ENCODE peak calls at places on chromosomes 16 and 17, in six cellular contexts. One of them, this sample, is unnamed.

GRCh38 chr16:22938647-22939046 is 124.7 kb downstream of the HS3ST2 start:
- DNase-seq in HEK293T: no peak
- DNase-seq in T-helper 2 cell: no peak
- DNase-seq in neuronal stem cell: no peak
- DNase-seq in C1 segment of cervical spinal cord: no peak
- DNase-seq in adrenal gland: no peak
- DNase-seq in this sample: no peak

GRCh38 chr16:88285514-88285822 is 97.3 kb upstream of the ZNF469 start:
- DNase-seq in HEK293T: no peak
- DNase-seq in adrenal gland: no peak
- DNase-seq in neuronal stem cell: no peak
- DNase-seq in C1 segment of cervical spinal cord: no peak
- DNase-seq in T-helper 2 cell: no peak
- DNase-seq in this sample: no peak

GRCh38 chr17:70483624-70484023 is 314.3 kb downstream of the KCNJ2 start:
- DNase-seq in neuronal stem cell: no peak
- DNase-seq in C1 segment of cervical spinal cord: no peak
- DNase-seq in HEK293T: no peak
- DNase-seq in T-helper 2 cell: no peak
- DNase-seq in adrenal gland: no peak
- DNase-seq in this sample: no peak

GRCh38 chr16:89473136-89473712 is 17.1 kb downstream of the ANKRD11 start:
- DNase-seq in adrenal gland: no peak
- DNase-seq in neuronal stem cell: no peak
- DNase-seq in HEK293T: no peak
- DNase-seq in C1 segment of cervical spinal cord: no peak
- DNase-seq in T-helper 2 cell: no peak
- DNase-seq in this sample: no peak

GRCh38 chr16:85220125-85220839 is 108.0 kb upstream of the CIBAR2 start:
- DNase-seq in neuronal stem cell: no peak
- DNase-seq in HEK293T: peak
- DNase-seq in adrenal gland: peak
- DNase-seq in C1 segment of cervical spinal cord: peak
- DNase-seq in T-helper 2 cell: no peak
- DNase-seq in this sample: peak

GRCh38 chr17:1730345-1731193 is 6.1 kb downstream of the WDR81 start:
- DNase-seq in adrenal gland: peak
- DNase-seq in T-helper 2 cell: no peak
- DNase-seq in C1 segment of cervical spinal cord: peak
- DNase-seq in HEK293T: no peak
- DNase-seq in neuronal stem cell: no peak
- DNase-seq in this sample: peak

GRCh38 chr17:48816774-48817590 is at the start of gene TTLL6:
- DNase-seq in adrenal gland: peak
- DNase-seq in HEK293T: peak
- DNase-seq in C1 segment of cervical spinal cord: peak
- DNase-seq in T-helper 2 cell: peak
- DNase-seq in neuronal stem cell: peak
- DNase-seq in this sample: peak

GRCh38 chr17:39813631-39814030 is 50.5 kb downstream of the IKZF3 start:
- DNase-seq in HEK293T: no peak
- DNase-seq in adrenal gland: no peak
- DNase-seq in C1 segment of cervical spinal cord: no peak
- DNase-seq in neuronal stem cell: no peak
- DNase-seq in T-helper 2 cell: peak
- DNase-seq in this sample: no peak

GRCh38 chr17:81244358-81245023 is 5.4 kb downstream of the NDUFAF8 start:
- DNase-seq in T-helper 2 cell: no peak
- DNase-seq in C1 segment of cervical spinal cord: no peak
- DNase-seq in adrenal gland: no peak
- DNase-seq in HEK293T: no peak
- DNase-seq in neuronal stem cell: no peak
- DNase-seq in this sample: peak

GRCh38 chr17:41457656-41458055 is 9.5 kb downstream of the KRT32 start:
- DNase-seq in adrenal gland: no peak
- DNase-seq in C1 segment of cervical spinal cord: no peak
- DNase-seq in T-helper 2 cell: no peak
- DNase-seq in neuronal stem cell: no peak
- DNase-seq in HEK293T: no peak
- DNase-seq in this sample: no peak

GRCh38 chr17:65498831-65499230 is 62.6 kb downstream of the AXIN2 start:
- DNase-seq in HEK293T: no peak
- DNase-seq in neuronal stem cell: no peak
- DNase-seq in adrenal gland: no peak
- DNase-seq in T-helper 2 cell: no peak
- DNase-seq in C1 segment of cervical spinal cord: peak
- DNase-seq in this sample: no peak

GRCh38 chr17:74778960-74779359 is 2.8 kb upstream of the NAT9 start:
- DNase-seq in neuronal stem cell: no peak
- DNase-seq in adrenal gland: no peak
- DNase-seq in T-helper 2 cell: no peak
- DNase-seq in HEK293T: no peak
- DNase-seq in C1 segment of cervical spinal cord: no peak
- DNase-seq in this sample: no peak

GRCh38 chr17:80146121-80147034 is 550 bp downstream of the EIF4A3 start:
- DNase-seq in HEK293T: no peak
- DNase-seq in C1 segment of cervical spinal cord: peak
- DNase-seq in T-helper 2 cell: peak
- DNase-seq in neuronal stem cell: peak
- DNase-seq in adrenal gland: no peak
- DNase-seq in this sample: no peak

GRCh38 chr16:50079741-50080140 is 14.0 kb downstream of the HEATR3 start:
- DNase-seq in HEK293T: no peak
- DNase-seq in adrenal gland: no peak
- DNase-seq in C1 segment of cervical spinal cord: no peak
- DNase-seq in T-helper 2 cell: no peak
- DNase-seq in neuronal stem cell: no peak
- DNase-seq in this sample: no peak

GRCh38 chr17:29289852-29290251 is 4.1 kb downstream of the NUFIP2 start:
- DNase-seq in HEK293T: no peak
- DNase-seq in T-helper 2 cell: no peak
- DNase-seq in C1 segment of cervical spinal cord: no peak
- DNase-seq in adrenal gland: no peak
- DNase-seq in neuronal stem cell: no peak
- DNase-seq in this sample: no peak

GRCh38 chr17:68455756-68456528 is 1.4 kb downstream of the WIPI1 start:
- DNase-seq in neuronal stem cell: no peak
- DNase-seq in T-helper 2 cell: no peak
- DNase-seq in adrenal gland: no peak
- DNase-seq in C1 segment of cervical spinal cord: no peak
- DNase-seq in HEK293T: no peak
- DNase-seq in this sample: no peak

GRCh38 chr16:88595921-88596320 is 25.7 kb downstream of the ZC3H18 start:
- DNase-seq in neuronal stem cell: no peak
- DNase-seq in adrenal gland: no peak
- DNase-seq in T-helper 2 cell: no peak
- DNase-seq in HEK293T: no peak
- DNase-seq in C1 segment of cervical spinal cord: peak
- DNase-seq in this sample: no peak

GRCh38 chr17:48123776-48124388 is 16.3 kb downstream of the SNX11 start:
- DNase-seq in C1 segment of cervical spinal cord: no peak
- DNase-seq in HEK293T: no peak
- DNase-seq in T-helper 2 cell: peak
- DNase-seq in adrenal gland: no peak
- DNase-seq in neuronal stem cell: no peak
- DNase-seq in this sample: no peak

GRCh38 chr17:21464611-21465021 is 88.5 kb downstream of the KCNJ12 start:
- DNase-seq in HEK293T: no peak
- DNase-seq in adrenal gland: no peak
- DNase-seq in T-helper 2 cell: no peak
- DNase-seq in C1 segment of cervical spinal cord: no peak
- DNase-seq in neuronal stem cell: no peak
- DNase-seq in this sample: no peak

GRCh38 chr16:25988882-25989281 is 297.1 kb downstream of the HS3ST4 start:
- DNase-seq in T-helper 2 cell: no peak
- DNase-seq in adrenal gland: no peak
- DNase-seq in neuronal stem cell: no peak
- DNase-seq in C1 segment of cervical spinal cord: no peak
- DNase-seq in HEK293T: no peak
- DNase-seq in this sample: no peak

This sample was measured in BE2C.